ENCODE peak calls at places on chromosomes 5 and 9, in seven cellular contexts. B, W, U, X, E, H and Z are unnamed samples.

GRCh38 chr9:88775966-88776365 is 215.3 kb upstream of the S1PR3 start:
- DNase-seq in B (no peak), U (no peak), E (no peak), X (no peak), W (no peak), H (no peak), Z (no peak)

GRCh38 chr9:81585191-81585763 is 104.1 kb downstream of the TLE1 start:
- DNase-seq in X (no peak), H (no peak), W (no peak), E (no peak), U (no peak), B (no peak), Z (no peak)

GRCh38 chr9:81848472-81848871 is 79.8 kb upstream of the SPATA31D4 start:
- DNase-seq in B (no peak), W (no peak), E (peak), X (peak), H (no peak), U (no peak), Z (peak)

GRCh38 chr5:1288439-1289335 is 6.2 kb downstream of the TERT start:
- DNase-seq in U (no peak), B (peak), E (no peak), W (no peak), H (no peak), X (no peak), Z (no peak)

GRCh38 chr5:14362511-14362910 is 219.1 kb upstream of the OTULINL start:
- DNase-seq in H (no peak), U (no peak), B (no peak), W (no peak), X (no peak), E (no peak), Z (no peak)

GRCh38 chr5:54234304-54234938 is 76.0 kb downstream of the ARL15 start:
- DNase-seq in U (peak), E (peak), H (peak), W (no peak), X (peak), B (no peak), Z (peak)

GRCh38 chr5:113682497-113683136 is 169.1 kb downstream of the YTHDC2 start:
- DNase-seq in E (no peak), U (no peak), H (peak), B (no peak), X (peak), W (no peak), Z (no peak)

GRCh38 chr9:119834064-119834620 is 464.9 kb upstream of the BRINP1 start:
- DNase-seq in B (no peak), E (no peak), H (no peak), U (no peak), X (no peak), W (no peak), Z (no peak)

GRCh38 chr9:97747201-97747965 is 50.2 kb upstream of the XPA start:
- DNase-seq in H (no peak), W (no peak), B (no peak), E (no peak), X (no peak), U (no peak), Z (no peak)